ENCODE peak calls at places on chromosomes 1 and 21, in four cellular contexts. T is HL-60, B is K562, U is GM12878. Q is an unnamed sample.

GRCh38 chr1:30677471-30677870 is 45.9 kb downstream of the MATN1 start:
- DNase-seq in T (no peak), B (no peak), U (no peak), Q (no peak)

GRCh38 chr1:34156739-34157138 is 8.3 kb downstream of the CSMD2 start:
- DNase-seq in T (no peak), U (no peak), B (peak), Q (no peak)

GRCh38 chr1:246794261-246795093 is 70.3 kb downstream of the SCCPDH start:
- DNase-seq in U (no peak), B (no peak), T (no peak), Q (no peak)

GRCh38 chr1:3545363-3546047 is 65.8 kb downstream of the MEGF6 start:
- DNase-seq in B (no peak), T (no peak), U (no peak), Q (no peak)

GRCh38 chr1:23977854-23978191 is 2.3 kb downstream of the SRSF10 start:
- DNase-seq in U (no peak), T (peak), B (peak), Q (no peak)

GRCh38 chr1:66402194-66402593 is 131.8 kb upstream of the SGIP1 start:
- DNase-seq in T (no peak), B (no peak), U (peak), Q (no peak)

GRCh38 chr1:241817956-241818612 is 29.9 kb upstream of the EXO1 start:
- DNase-seq in U (no peak), B (no peak), T (no peak), Q (no peak)

GRCh38 chr1:207393610-207394009 is 60.5 kb upstream of the CR2 start:
- DNase-seq in T (no peak), U (no peak), B (no peak), Q (no peak)

GRCh38 chr1:147853391-147853790 is 49.2 kb upstream of the GJA8 start:
- DNase-seq in T (no peak), U (no peak), B (no peak), Q (no peak)

GRCh38 chr1:44677201-44677520 is 2.6 kb downstream of the ARMH1 start:
- DNase-seq in U (no peak), B (peak), T (peak), Q (no peak)

GRCh38 chr1:53123462-53124129 is 18.8 kb downstream of the SLC1A7 start:
- DNase-seq in U (no peak), B (no peak), T (no peak), Q (no peak)

GRCh38 chr1:215376544-215377264 is 190.4 kb upstream of the KCTD3 start:
- DNase-seq in T (no peak), U (no peak), B (no peak), Q (no peak)

GRCh38 chr1:172449585-172450523 is 6.0 kb upstream of the PIGC start:
- DNase-seq in U (no peak), B (peak), T (peak), Q (peak)

GRCh38 chr21:46161800-46162592 is 6.6 kb upstream of the FTCD start:
- DNase-seq in U (no peak), B (no peak), T (no peak), Q (no peak)

GRCh38 chr1:30728832-30729638 is 5.7 kb upstream of the MATN1 start:
- DNase-seq in T (no peak), U (no peak), B (no peak), Q (no peak)

GRCh38 chr1:51733793-51734522 is 117.1 kb downstream of the OSBPL9 start:
- DNase-seq in U (no peak), B (no peak), T (no peak), Q (no peak)

GRCh38 chr1:89085781-89086180 is 20.8 kb upstream of the GBP1 start:
- DNase-seq in B (peak), T (no peak), U (no peak), Q (no peak)

GRCh38 chr1:204196068-204196795 is at the start of gene KISS1:
- DNase-seq in T (no peak), U (no peak), B (no peak), Q (no peak)

GRCh38 chr21:46295996-46296752 is 10.0 kb downstream of the YBEY start:
- DNase-seq in T (no peak), U (no peak), B (peak), Q (no peak)

GRCh38 chr1:156153362-156153761 is at the start of gene SEMA4A:
- DNase-seq in T (no peak), B (no peak), U (no peak), Q (no peak)

GRCh38 chr1:100721502-100722205 is 2.1 kb downstream of the VCAM1 start:
- DNase-seq in U (no peak), T (no peak), B (no peak), Q (no peak)

GRCh38 chr1:30194046-30194619 is 529.3 kb downstream of the MATN1 start:
- DNase-seq in U (no peak), T (no peak), B (no peak), Q (no peak)

GRCh38 chr1:230189276-230190183 is 122.5 kb downstream of the GALNT2 start:
- DNase-seq in B (no peak), T (no peak), U (no peak), Q (no peak)

GRCh38 chr21:26070822-26071425 is 99.6 kb downstream of the APP start:
- DNase-seq in U (no peak), T (no peak), B (no peak), Q (no peak)

GRCh38 chr1:52551476-52552235 is 1.2 kb downstream of the TUT4 start:
- DNase-seq in T (no peak), U (no peak), B (no peak), Q (no peak)

GRCh38 chr1:92184632-92185031 is 33.1 kb upstream of the C1orf146 start:
- DNase-seq in B (no peak), U (no peak), T (no peak), Q (no peak)

GRCh38 chr1:68955424-68955823 is 458.5 kb upstream of the DEPDC1 start:
- DNase-seq in T (no peak), U (no peak), B (no peak), Q (no peak)

GRCh38 chr1:162079023-162079422 is 9.5 kb downstream of the NOS1AP start:
- DNase-seq in U (no peak), T (no peak), B (no peak), Q (no peak)

GRCh38 chr1:24770891-24771290 is 25.6 kb downstream of the CLIC4 start:
- DNase-seq in B (no peak), U (no peak), T (no peak), Q (no peak)

GRCh38 chr1:36528361-36529349 is 45.9 kb upstream of the CSF3R start:
- DNase-seq in T (no peak), B (peak), U (no peak), Q (no peak)

GRCh38 chr21:15929536-15929935 is 199.8 kb downstream of the USP25 start:
- DNase-seq in U (no peak), T (no peak), B (no peak), Q (no peak)

DNA sequence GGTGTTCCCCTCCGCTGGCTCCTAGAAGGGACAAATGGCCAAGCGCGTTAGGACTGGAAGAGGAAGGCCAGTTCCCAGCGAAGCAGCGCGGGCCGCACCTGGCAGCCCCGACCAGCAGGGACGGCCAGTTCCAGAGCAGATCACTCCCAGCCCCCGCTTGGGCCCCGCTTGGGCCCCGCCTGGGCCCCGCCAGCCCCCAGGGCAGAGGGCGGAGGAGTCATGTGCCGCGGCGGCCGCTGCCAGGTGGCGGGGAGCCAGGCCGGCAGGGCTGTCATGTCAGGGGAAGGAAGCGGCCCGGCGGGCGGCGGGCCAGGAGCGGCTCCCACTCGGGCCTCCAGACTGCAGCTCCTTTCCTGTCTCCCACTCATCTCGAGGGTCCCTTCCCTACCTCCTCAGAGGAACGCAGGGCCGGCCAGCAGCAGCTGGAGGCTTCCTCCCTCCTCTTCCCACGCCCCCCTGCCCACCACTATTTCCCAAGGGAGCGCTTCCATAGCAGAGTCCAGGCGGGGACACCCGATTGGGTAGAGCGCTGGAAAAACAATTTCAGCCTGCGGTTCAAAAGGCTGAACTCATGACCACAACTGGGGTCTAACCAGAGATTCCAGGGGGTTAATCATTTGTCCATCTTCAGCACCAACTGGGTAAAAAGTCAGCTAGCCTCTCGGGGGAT is 16.5 kb downstream of the ZNF697 start:
- DNase-seq in U (no peak), T (no peak), B (no peak), Q (no peak)
- TF ChIP-seq SPI1 in U (no peak), T (no peak), B (no peak), Q (no peak)

GRCh38 chr1:165943198-165943597 is 115.8 kb downstream of the UCK2 start:
- DNase-seq in U (no peak), B (no peak), T (no peak), Q (peak)
- TF ChIP-seq SPI1 in U (no peak), B (no peak), T (no peak), Q (no peak)

GRCh38 chr1:17233675-17234074 is 15.2 kb upstream of the PADI3 start:
- DNase-seq in B (no peak), U (no peak), T (peak), Q (no peak)
- TF ChIP-seq SPI1 in B (no peak), U (no peak), T (no peak), Q (no peak)

GRCh38 chr1:191882870-191883269 is 275.4 kb upstream of the RGS18 start:
- DNase-seq in B (no peak), T (no peak), U (no peak), Q (no peak)
- TF ChIP-seq SPI1 in B (no peak), T (no peak), U (no peak), Q (no peak)

GRCh38 chr1:182662121-182662890 is 22.1 kb downstream of the RGS8 start:
- DNase-seq in T (no peak), B (no peak), U (no peak), Q (no peak)
- TF ChIP-seq SPI1 in T (no peak), B (no peak), U (no peak), Q (no peak)

GRCh38 chr1:2526824-2527552 is 592 bp upstream of the PANK4 start:
- DNase-seq in U (peak), T (no peak), B (no peak), Q (no peak)
- TF ChIP-seq SPI1 in U (no peak), T (no peak), B (no peak), Q (no peak)

Q was measured in GM12891.